ENCODE peak calls at places on chromosomes 11 and 22, in six cellular contexts. D is A549, X is lower lobe of right lung, B is H1, J is hepatocyte, V is fibroblast of mammary gland. P is an unnamed sample.

GRCh38 chr11:17573526-17573925 is 26.5 kb downstream of the OTOG start:
- DNase-seq in D (no peak), X (no peak), B (peak; percentile 35), J (no peak), V (no peak), P (no peak)

GRCh38 chr11:68206211-68206610 is 6.9 kb downstream of the KMT5B start:
- DNase-seq in D (peak; percentile 73), X (no peak), B (peak; percentile 52), J (peak; percentile 76), V (peak; percentile 72), P (peak; percentile 72)

GRCh38 chr11:119026970-119027369 is 3.7 kb downstream of the SLC37A4 start:
- DNase-seq in D (no peak), X (no peak), B (no peak), J (peak; percentile 66), V (no peak), P (no peak)

GRCh38 chr11:2717561-2717960 is 17.8 kb upstream of the KCNQ1OT1 start:
- DNase-seq in D (no peak), X (no peak), B (no peak), J (no peak), V (no peak), P (no peak)

GRCh38 chr22:47021371-47022074 is 259.1 kb downstream of the TBC1D22A start:
- DNase-seq in D (no peak), X (no peak), B (no peak), J (no peak), V (no peak), P (no peak)

GRCh38 chr11:65298131-65298535 is 16.5 kb upstream of the CDC42EP2 start:
- DNase-seq in D (no peak), X (peak; percentile 68), B (no peak), J (no peak), V (peak; percentile 66), P (no peak)

GRCh38 chr22:28373841-28374240 is 305.8 kb downstream of the TTC28 start:
- DNase-seq in D (no peak), X (no peak), B (no peak), J (no peak), V (peak; percentile 35), P (no peak)

GRCh38 chr22:35729309-35729698 is 11.6 kb downstream of the APOL5 start:
- DNase-seq in D (no peak), X (no peak), B (no peak), J (no peak), V (no peak), P (no peak)

GRCh38 chr22:23838686-23839468 is at the start of gene DERL3:
- DNase-seq in D (peak; percentile 91), X (peak; percentile 100), B (peak; percentile 99), J (peak; percentile 97), V (peak; percentile 96), P (peak; percentile 99)

GRCh38 chr11:130431337-130431773 is 2.9 kb upstream of the ADAMTS8 start:
- DNase-seq in D (peak; percentile 69), X (peak; percentile 74), B (peak; percentile 95), J (peak; percentile 84), V (peak; percentile 75), P (peak; percentile 77)

GRCh38 chr11:70448983-70449567 is 50.7 kb downstream of the CTTN start:
- DNase-seq in D (peak; percentile 33), X (no peak), B (no peak), J (no peak), V (no peak), P (no peak)

GRCh38 chr11:27392715-27393114 is 29.7 kb upstream of the CCDC34 start:
- DNase-seq in D (peak; percentile 46), X (no peak), B (no peak), J (peak; percentile 51), V (peak; percentile 19), P (peak; percentile 62)

GRCh38 chr11:6566704-6567370 is 36.6 kb downstream of the RRP8 start:
- DNase-seq in D (no peak), X (no peak), B (no peak), J (no peak), V (no peak), P (no peak)

GRCh38 chr11:47394050-47394321 is 14.4 kb upstream of the SLC39A13 start:
- DNase-seq in D (no peak), X (peak; percentile 80), B (no peak), J (no peak), V (no peak), P (no peak)

GRCh38 chr22:17692841-17693240 is 54.3 kb downstream of the BCL2L13 start:
- DNase-seq in D (no peak), X (no peak), B (no peak), J (no peak), V (no peak), P (no peak)

GRCh38 chr22:22944268-22944985 is 56.8 kb downstream of the IGLL5 start:
- DNase-seq in D (no peak), X (no peak), B (peak; percentile 38), J (peak; percentile 3), V (no peak), P (no peak)

GRCh38 chr11:120974980-120975379 is 48.9 kb upstream of the TBCEL start:
- DNase-seq in D (no peak), X (no peak), B (no peak), J (no peak), V (no peak), P (no peak)

GRCh38 chr22:31752096-31752847 is 1.5 kb upstream of the DEPDC5 start:
- DNase-seq in D (no peak), X (no peak), B (no peak), J (no peak), V (no peak), P (no peak)
- H3K4me3 ChIP-seq in D (no peak overlapping the region), X (peak overlapping the region; percentile 81), B (no peak overlapping the region), J (no peak overlapping the region), V (no peak overlapping the region), P (no peak overlapping the region)

GRCh38 chr11:124869856-124870387 is 4.7 kb downstream of the ROBO3 start:
- DNase-seq in D (no peak), X (no peak), B (no peak), J (no peak), V (no peak), P (no peak)
- TF ChIP-seq CTCF in D (no peak), X (no peak), B (no peak), J (no peak), V (no peak), P (no peak)

GRCh38 chr11:73100578-73100977 is 41.5 kb downstream of the FCHSD2 start:
- DNase-seq in D (no peak), X (no peak), B (no peak), J (no peak), V (no peak), P (no peak)
- H3K4me3 ChIP-seq in D (no peak overlapping the region), X (no peak overlapping the region), B (no peak overlapping the region), J (no peak overlapping the region), V (no peak overlapping the region), P (no peak overlapping the region)

GRCh38 chr22:37549704-37550059 is 10.6 kb upstream of the CDC42EP1 start:
- DNase-seq in D (no peak), X (peak; percentile 73), B (no peak), J (peak; percentile 64), V (peak; percentile 48), P (no peak)
- TF ChIP-seq CTCF in D (no peak), X (peak; percentile 23), B (peak; percentile 18), J (no peak), V (peak; percentile 31), P (no peak)

GRCh38 chr11:77174559-77174958 is 46.5 kb downstream of the MYO7A start:
- DNase-seq in D (no peak), X (peak; percentile 40), B (no peak), J (no peak), V (no peak), P (no peak)
- H3K4me3 ChIP-seq in D (no peak overlapping the region), X (no peak overlapping the region), B (no peak overlapping the region), J (no peak overlapping the region), V (no peak overlapping the region), P (no peak overlapping the region)

P was measured in epithelial cell of esophagus.